ENCODE peak calls at places on chromosome 5, in four cellular contexts. One of them, this sample, is unnamed. For H3K36me3, the result is how much of the 10 kb centered on the place peaks cover.

GRCh38 chr5:83553000-83553486 is 81.5 kb downstream of the VCAN start:
- DNase-seq in tibial artery: peak
- DNase-seq in PC-9: no peak
- DNase-seq in BE2C: no peak
- DNase-seq in this sample: no peak

GRCh38 chr5:177553671-177554429 is 513 bp downstream of the FAM193B start:
- DNase-seq in tibial artery: no peak
- DNase-seq in PC-9: no peak
- DNase-seq in BE2C: peak
- DNase-seq in this sample: peak

GRCh38 chr5:124580925-124581821 is 165.3 kb downstream of the ZNF608 start:
- DNase-seq in tibial artery: no peak
- DNase-seq in PC-9: no peak
- DNase-seq in BE2C: peak
- DNase-seq in this sample: peak

GRCh38 chr5:88680253-88681132 is 202.5 kb downstream of the MEF2C start:
- DNase-seq in tibial artery: no peak
- DNase-seq in PC-9: no peak
- DNase-seq in BE2C: peak
- DNase-seq in this sample: peak

GRCh38 chr5:158553195-158553945 is 546.3 kb downstream of the EBF1 start:
- DNase-seq in tibial artery: peak
- DNase-seq in PC-9: no peak
- DNase-seq in BE2C: no peak
- DNase-seq in this sample: no peak

GRCh38 chr5:54357371-54358058 is 47.1 kb upstream of the ARL15 start:
- DNase-seq in tibial artery: no peak
- DNase-seq in PC-9: no peak
- DNase-seq in BE2C: no peak
- DNase-seq in this sample: no peak

GRCh38 chr5:43309122-43309521 is 4.1 kb downstream of the HMGCS1 start:
- DNase-seq in tibial artery: no peak
- DNase-seq in PC-9: no peak
- DNase-seq in BE2C: no peak
- DNase-seq in this sample: no peak

GRCh38 chr5:14760548-14761002 is 96.1 kb downstream of the OTULIN start:
- DNase-seq in tibial artery: no peak
- DNase-seq in PC-9: no peak
- DNase-seq in BE2C: no peak
- DNase-seq in this sample: no peak

GRCh38 chr5:111968459-111968858 is 211.5 kb upstream of the NREP start:
- DNase-seq in tibial artery: peak
- DNase-seq in PC-9: no peak
- DNase-seq in BE2C: no peak
- DNase-seq in this sample: no peak

GRCh38 chr5:78771260-78772240 is 123.0 kb upstream of the LHFPL2 start:
- DNase-seq in tibial artery: no peak
- DNase-seq in PC-9: no peak
- DNase-seq in BE2C: no peak
- DNase-seq in this sample: no peak
- H3K4me3 ChIP-seq in tibial artery: no peak
- H3K4me3 ChIP-seq in PC-9: no peak
- H3K4me3 ChIP-seq in BE2C: no peak
- H3K4me3 ChIP-seq in this sample: no peak

DNA sequence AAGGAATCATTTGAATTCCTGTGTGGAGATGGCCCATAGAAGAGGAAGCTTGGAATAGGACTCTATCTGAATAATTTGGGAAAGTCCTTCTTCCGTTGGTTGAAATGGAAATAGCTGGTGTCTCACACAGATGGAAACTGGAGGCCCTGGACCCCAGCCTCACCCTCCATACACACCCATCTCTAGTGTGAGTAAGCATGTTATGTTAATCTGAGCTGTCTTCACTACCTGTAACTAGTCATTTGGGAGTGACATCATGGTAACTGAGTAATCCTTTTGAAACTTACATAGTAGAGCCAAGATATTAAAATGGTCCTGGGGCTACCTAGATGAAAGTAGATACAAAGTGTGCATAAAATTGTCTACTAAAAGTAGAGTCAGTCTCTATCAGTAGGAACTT is 184.4 kb downstream of the CD180 start:
- DNase-seq in tibial artery: no peak
- DNase-seq in PC-9: peak
- DNase-seq in BE2C: no peak
- DNase-seq in this sample: no peak
- H3K36me3 ChIP-seq in tibial artery: under half
- H3K36me3 ChIP-seq in PC-9: under half
- H3K36me3 ChIP-seq in BE2C: under half
- H3K36me3 ChIP-seq in this sample: under half

GRCh38 chr5:134118212-134118611 is 3.7 kb downstream of the TCF7 start:
- DNase-seq in tibial artery: no peak
- DNase-seq in PC-9: no peak
- DNase-seq in BE2C: no peak
- DNase-seq in this sample: no peak
- H3K4me3 ChIP-seq in tibial artery: no peak
- H3K4me3 ChIP-seq in PC-9: no peak
- H3K4me3 ChIP-seq in BE2C: no peak
- H3K4me3 ChIP-seq in this sample: no peak

GRCh38 chr5:134579284-134579771 is 53.3 kb downstream of the SAR1B start:
- DNase-seq in tibial artery: no peak
- DNase-seq in PC-9: no peak
- DNase-seq in BE2C: no peak
- DNase-seq in this sample: no peak
- H3K36me3 ChIP-seq in tibial artery: half or more
- H3K36me3 ChIP-seq in PC-9: under half
- H3K36me3 ChIP-seq in BE2C: under half
- H3K36me3 ChIP-seq in this sample: under half

DNA sequence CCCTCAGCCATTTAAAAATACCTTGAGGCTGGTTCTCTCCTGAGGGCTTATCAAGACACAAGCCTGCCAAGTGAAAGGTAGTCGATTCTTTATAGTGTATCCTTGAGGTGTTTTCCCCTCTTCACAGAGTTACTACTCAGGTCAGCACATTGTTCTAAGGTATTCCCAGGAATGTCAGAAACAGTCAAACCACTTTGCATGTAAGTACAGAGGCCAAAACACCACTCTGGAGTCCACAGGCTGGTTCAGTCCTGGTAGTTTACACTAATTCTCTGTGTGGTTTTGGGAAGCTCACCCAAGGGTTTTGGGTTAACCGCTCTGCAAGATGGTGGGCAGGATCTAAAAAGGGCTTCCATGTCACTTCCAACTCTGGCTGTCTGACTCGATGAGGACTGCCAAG is 162.3 kb upstream of the PPP2R2B start:
- DNase-seq in tibial artery: no peak
- DNase-seq in PC-9: no peak
- DNase-seq in BE2C: no peak
- DNase-seq in this sample: no peak
- H3K4me3 ChIP-seq in tibial artery: no peak
- H3K4me3 ChIP-seq in PC-9: no peak
- H3K4me3 ChIP-seq in BE2C: no peak
- H3K4me3 ChIP-seq in this sample: no peak

This sample was measured in SJCRH30.